ENCODE peak calls at places on chromosomes 16 and 17, in seven cellular contexts. W, Q, K, J, X, G and U are unnamed samples.

GRCh38 chr17:37759014-37759637 is 14.3 kb upstream of the HNF1B start:
- DNase-seq in W (no peak), Q (peak), K (no peak), J (no peak), X (no peak), G (no peak), U (no peak)

GRCh38 chr17:64240261-64240740 is 22.8 kb downstream of the TEX2 start:
- DNase-seq in W (no peak), Q (no peak), K (no peak), J (no peak), X (no peak), G (no peak), U (no peak)

GRCh38 chr17:4900231-4901107 is 1.1 kb downstream of the C17orf107 start:
- DNase-seq in W (no peak), Q (no peak), K (peak), J (peak), X (peak), G (no peak), U (no peak)

GRCh38 chr16:8110572-8111514 is 479.5 kb downstream of the TMEM114 start:
- DNase-seq in W (no peak), Q (no peak), K (no peak), J (no peak), X (no peak), G (no peak), U (no peak)

GRCh38 chr16:10033561-10033960 is 148.7 kb downstream of the GRIN2A start:
- DNase-seq in W (no peak), Q (peak), K (no peak), J (no peak), X (no peak), G (no peak), U (no peak)

GRCh38 chr17:74369221-74369620 is 1.9 kb downstream of the GPR142 start:
- DNase-seq in W (no peak), Q (peak), K (peak), J (peak), X (peak), G (no peak), U (no peak)

GRCh38 chr16:84036982-84037425 is 5.6 kb downstream of the SLC38A8 start:
- DNase-seq in W (no peak), Q (no peak), K (no peak), J (no peak), X (no peak), G (no peak), U (no peak)

GRCh38 chr17:9199474-9200196 is 178.3 kb downstream of the NTN1 start:
- DNase-seq in W (no peak), Q (no peak), K (no peak), J (no peak), X (no peak), G (no peak), U (no peak)

GRCh38 chr17:15659236-15659635 is 24.9 kb downstream of the TRIM16 start:
- DNase-seq in W (no peak), Q (no peak), K (no peak), J (no peak), X (no peak), G (no peak), U (no peak)

GRCh38 chr16:50309527-50310307 is 43.4 kb downstream of the ADCY7 start:
- DNase-seq in W (no peak), Q (no peak), K (no peak), J (no peak), X (no peak), G (no peak), U (no peak)

GRCh38 chr16:24568392-24568791 is 29.0 kb downstream of the RBBP6 start:
- DNase-seq in W (no peak), Q (no peak), K (no peak), J (no peak), X (no peak), G (no peak), U (peak)

GRCh38 chr17:43363926-43364285 is 34.9 kb upstream of the ARL4D start:
- DNase-seq in W (no peak), Q (no peak), K (no peak), J (no peak), X (no peak), G (no peak), U (no peak)

GRCh38 chr17:77867308-77867781 is 91.2 kb upstream of the TNRC6C start:
- DNase-seq in W (no peak), Q (no peak), K (no peak), J (no peak), X (no peak), G (no peak), U (no peak)

GRCh38 chr17:28404007-28404406 is 2.0 kb downstream of the SLC46A1 start:
- DNase-seq in W (no peak), Q (no peak), K (no peak), J (no peak), X (no peak), G (no peak), U (no peak)

GRCh38 chr17:76738468-76738850 is 540 bp downstream of the MFSD11 start:
- DNase-seq in W (no peak), Q (no peak), K (no peak), J (no peak), X (no peak), G (no peak), U (no peak)

GRCh38 chr16:23874613-23875294 is 39.0 kb downstream of the PRKCB start:
- DNase-seq in W (no peak), Q (no peak), K (no peak), J (no peak), X (no peak), G (no peak), U (no peak)

GRCh38 chr16:87585452-87586200 is 16.7 kb upstream of the JPH3 start:
- DNase-seq in W (no peak), Q (no peak), K (no peak), J (no peak), X (no peak), G (no peak), U (no peak)

GRCh38 chr17:5592382-5592781 is 8.1 kb upstream of the NLRP1 start:
- DNase-seq in W (peak), Q (no peak), K (no peak), J (no peak), X (no peak), G (no peak), U (no peak)

GRCh38 chr16:19173059-19173458 is 5.0 kb downstream of the SYT17 start:
- DNase-seq in W (no peak), Q (no peak), K (no peak), J (no peak), X (no peak), G (no peak), U (no peak)

GRCh38 chr17:64331946-64332493 is 58.6 kb downstream of the PECAM1 start:
- DNase-seq in W (no peak), Q (no peak), K (no peak), J (no peak), X (no peak), G (no peak), U (no peak)

GRCh38 chr16:86951831-86952598 is 365.2 kb downstream of the C16orf95 start:
- DNase-seq in W (peak), Q (no peak), K (no peak), J (no peak), X (no peak), G (peak), U (peak)

GRCh38 chr17:2262146-2262587 is 41.4 kb downstream of the SMG6 start:
- DNase-seq in W (peak), Q (no peak), K (no peak), J (no peak), X (no peak), G (no peak), U (peak)

GRCh38 chr17:58421711-58422110 is 4.4 kb upstream of the RNF43 start:
- DNase-seq in W (no peak), Q (no peak), K (no peak), J (no peak), X (no peak), G (no peak), U (no peak)

GRCh38 chr17:40846515-40847155 is 20.4 kb downstream of the KRT12 start:
- DNase-seq in W (no peak), Q (no peak), K (no peak), J (no peak), X (no peak), G (no peak), U (no peak)